ENCODE peak calls at places on chromosomes 11 and 22, in seven cellular contexts. One of them, this sample, is unnamed.

GRCh38 chr22:31118046-31118820 is 4.5 kb upstream of the INPP5J start:
- DNase-seq in body of pancreas: no peak
- DNase-seq in stomach: no peak
- DNase-seq in cardiac muscle cell: no peak
- DNase-seq in heart right ventricle: no peak
- DNase-seq in lower lobe of right lung: no peak
- DNase-seq in esophagus squamous epithelium: no peak
- DNase-seq in this sample: no peak

GRCh38 chr11:134664863-134665535 is 253.0 kb upstream of the B3GAT1 start:
- DNase-seq in stomach: peak; percentile 20
- DNase-seq in cardiac muscle cell: no peak
- DNase-seq in lower lobe of right lung: no peak
- DNase-seq in esophagus squamous epithelium: no peak
- DNase-seq in body of pancreas: no peak
- DNase-seq in heart right ventricle: peak; percentile 3
- DNase-seq in this sample: no peak

GRCh38 chr22:43945632-43946390 is 9.4 kb upstream of the SAMM50 start:
- DNase-seq in esophagus squamous epithelium: no peak
- DNase-seq in body of pancreas: peak; percentile 51
- DNase-seq in heart right ventricle: peak; percentile 37
- DNase-seq in lower lobe of right lung: peak; percentile 74
- DNase-seq in stomach: peak; percentile 67
- DNase-seq in cardiac muscle cell: peak; percentile 77
- DNase-seq in this sample: peak; percentile 53

GRCh38 chr11:45927332-45927683 is 4.9 kb downstream of the LARGE2 start:
- DNase-seq in esophagus squamous epithelium: no peak
- DNase-seq in stomach: no peak
- DNase-seq in cardiac muscle cell: no peak
- DNase-seq in lower lobe of right lung: no peak
- DNase-seq in body of pancreas: peak; percentile 9
- DNase-seq in heart right ventricle: no peak
- DNase-seq in this sample: no peak

GRCh38 chr11:79439893-79440450 is 858 bp downstream of the TENM4 start:
- DNase-seq in cardiac muscle cell: peak; percentile 58
- DNase-seq in heart right ventricle: peak; percentile 10
- DNase-seq in body of pancreas: no peak
- DNase-seq in stomach: no peak
- DNase-seq in esophagus squamous epithelium: no peak
- DNase-seq in lower lobe of right lung: peak; percentile 44
- DNase-seq in this sample: no peak

GRCh38 chr11:86277741-86278140 is 24.3 kb upstream of the HIKESHI start:
- DNase-seq in lower lobe of right lung: no peak
- DNase-seq in heart right ventricle: no peak
- DNase-seq in cardiac muscle cell: no peak
- DNase-seq in stomach: no peak
- DNase-seq in body of pancreas: no peak
- DNase-seq in esophagus squamous epithelium: no peak
- DNase-seq in this sample: no peak

GRCh38 chr11:69463181-69463891 is 18.1 kb upstream of the LINC01488 start:
- DNase-seq in body of pancreas: no peak
- DNase-seq in stomach: no peak
- DNase-seq in esophagus squamous epithelium: no peak
- DNase-seq in lower lobe of right lung: peak; percentile 47
- DNase-seq in heart right ventricle: peak; percentile 67
- DNase-seq in cardiac muscle cell: no peak
- DNase-seq in this sample: peak; percentile 70

GRCh38 chr11:3907590-3907989 is 52.1 kb downstream of the STIM1 start:
- DNase-seq in heart right ventricle: no peak
- DNase-seq in esophagus squamous epithelium: no peak
- DNase-seq in cardiac muscle cell: no peak
- DNase-seq in lower lobe of right lung: no peak
- DNase-seq in stomach: no peak
- DNase-seq in body of pancreas: no peak
- DNase-seq in this sample: no peak

GRCh38 chr11:78654866-78655265 is 80.2 kb upstream of the NARS2 start:
- DNase-seq in heart right ventricle: no peak
- DNase-seq in body of pancreas: no peak
- DNase-seq in lower lobe of right lung: no peak
- DNase-seq in esophagus squamous epithelium: no peak
- DNase-seq in cardiac muscle cell: no peak
- DNase-seq in stomach: no peak
- DNase-seq in this sample: no peak

GRCh38 chr11:132772712-132773545 is 759.4 kb downstream of the OPCML start:
- DNase-seq in cardiac muscle cell: no peak
- DNase-seq in stomach: no peak
- DNase-seq in body of pancreas: no peak
- DNase-seq in esophagus squamous epithelium: no peak
- DNase-seq in lower lobe of right lung: no peak
- DNase-seq in heart right ventricle: no peak
- DNase-seq in this sample: no peak

GRCh38 chr11:40140560-40140959 is 1318.9 kb downstream of the LRRC4C start:
- DNase-seq in esophagus squamous epithelium: no peak
- DNase-seq in lower lobe of right lung: no peak
- DNase-seq in heart right ventricle: no peak
- DNase-seq in cardiac muscle cell: no peak
- DNase-seq in body of pancreas: no peak
- DNase-seq in stomach: no peak
- DNase-seq in this sample: no peak

GRCh38 chr22:23180301-23180892 is at the start of gene BCR:
- DNase-seq in cardiac muscle cell: peak; percentile 86
- DNase-seq in body of pancreas: peak; percentile 77
- DNase-seq in esophagus squamous epithelium: no peak
- DNase-seq in lower lobe of right lung: peak; percentile 85
- DNase-seq in stomach: peak; percentile 83
- DNase-seq in heart right ventricle: peak; percentile 69
- DNase-seq in this sample: peak; percentile 80

GRCh38 chr11:47359162-47359561 is 6.7 kb upstream of the MYBPC3 start:
- DNase-seq in lower lobe of right lung: peak; percentile 16
- DNase-seq in heart right ventricle: no peak
- DNase-seq in body of pancreas: no peak
- DNase-seq in esophagus squamous epithelium: no peak
- DNase-seq in stomach: no peak
- DNase-seq in cardiac muscle cell: no peak
- DNase-seq in this sample: peak; percentile 31

GRCh38 chr22:28574159-28574788 is 105.4 kb downstream of the TTC28 start:
- DNase-seq in heart right ventricle: no peak
- DNase-seq in stomach: no peak
- DNase-seq in esophagus squamous epithelium: no peak
- DNase-seq in cardiac muscle cell: no peak
- DNase-seq in body of pancreas: no peak
- DNase-seq in lower lobe of right lung: no peak
- DNase-seq in this sample: no peak

GRCh38 chr22:19892925-19893324 is 38.3 kb upstream of the GNB1L start:
- DNase-seq in esophagus squamous epithelium: no peak
- DNase-seq in lower lobe of right lung: no peak
- DNase-seq in cardiac muscle cell: no peak
- DNase-seq in stomach: no peak
- DNase-seq in body of pancreas: no peak
- DNase-seq in heart right ventricle: no peak
- DNase-seq in this sample: no peak
- H3K4me3 ChIP-seq in esophagus squamous epithelium: no peak overlapping the region
- H3K4me3 ChIP-seq in lower lobe of right lung: no peak overlapping the region
- H3K4me3 ChIP-seq in cardiac muscle cell: no peak overlapping the region
- H3K4me3 ChIP-seq in stomach: no peak overlapping the region
- H3K4me3 ChIP-seq in body of pancreas: no peak overlapping the region
- H3K4me3 ChIP-seq in heart right ventricle: no peak overlapping the region
- H3K4me3 ChIP-seq in this sample: no peak overlapping the region

DNA sequence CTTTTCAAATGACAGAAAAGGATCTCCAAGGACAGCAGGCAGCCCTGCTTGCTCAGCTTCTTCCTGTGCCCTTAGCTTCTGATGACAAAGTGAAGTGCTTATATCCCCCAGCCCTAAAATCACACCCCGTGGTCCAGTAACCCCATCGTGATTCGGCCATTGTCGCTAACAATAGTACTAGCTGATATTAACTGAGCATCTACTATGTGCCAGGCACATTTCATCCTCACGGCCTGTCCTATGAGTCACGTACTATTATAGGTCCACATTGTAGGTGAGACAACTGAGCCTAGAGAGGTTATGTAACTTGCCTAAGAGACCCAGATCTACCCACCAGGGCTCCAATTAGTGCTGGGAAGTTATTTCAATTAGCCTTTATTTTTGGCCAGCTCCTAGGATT is 6.1 kb downstream of the SCN4B start:
- DNase-seq in stomach: no peak
- DNase-seq in body of pancreas: no peak
- DNase-seq in cardiac muscle cell: no peak
- DNase-seq in lower lobe of right lung: no peak
- DNase-seq in heart right ventricle: no peak
- DNase-seq in esophagus squamous epithelium: no peak
- DNase-seq in this sample: no peak
- H3K4me1 ChIP-seq in stomach: peaks cover 19% of the 10 kb centered on the region
- H3K4me1 ChIP-seq in body of pancreas: peaks cover 6% of the 10 kb centered on the region
- H3K4me1 ChIP-seq in cardiac muscle cell: no peaks in the 10 kb centered on the region
- H3K4me1 ChIP-seq in lower lobe of right lung: peaks cover under 1% of the 10 kb centered on the region
- H3K4me1 ChIP-seq in heart right ventricle: peaks cover 3% of the 10 kb centered on the region
- H3K4me1 ChIP-seq in esophagus squamous epithelium: peaks cover under 1% of the 10 kb centered on the region
- H3K4me1 ChIP-seq in this sample: peaks cover 2% of the 10 kb centered on the region

GRCh38 chr11:25733777-25734176 is 598.2 kb upstream of the ANO3 start:
- DNase-seq in stomach: no peak
- DNase-seq in esophagus squamous epithelium: no peak
- DNase-seq in heart right ventricle: no peak
- DNase-seq in lower lobe of right lung: no peak
- DNase-seq in cardiac muscle cell: no peak
- DNase-seq in body of pancreas: no peak
- DNase-seq in this sample: no peak
- H3K27ac ChIP-seq in stomach: no peak overlapping the region
- H3K27ac ChIP-seq in esophagus squamous epithelium: no peak overlapping the region
- H3K27ac ChIP-seq in heart right ventricle: no peak overlapping the region
- H3K27ac ChIP-seq in lower lobe of right lung: no peak overlapping the region
- H3K27ac ChIP-seq in cardiac muscle cell: no peak overlapping the region
- H3K27ac ChIP-seq in body of pancreas: no peak overlapping the region
- H3K27ac ChIP-seq in this sample: no peak overlapping the region

GRCh38 chr11:111820059-111820375 is 51.4 kb downstream of the ALG9 start:
- DNase-seq in body of pancreas: no peak
- DNase-seq in lower lobe of right lung: no peak
- DNase-seq in esophagus squamous epithelium: no peak
- DNase-seq in stomach: no peak
- DNase-seq in cardiac muscle cell: no peak
- DNase-seq in heart right ventricle: no peak
- DNase-seq in this sample: no peak
- H3K4me3 ChIP-seq in body of pancreas: no peak overlapping the region
- H3K4me3 ChIP-seq in lower lobe of right lung: no peak overlapping the region
- H3K4me3 ChIP-seq in esophagus squamous epithelium: no peak overlapping the region
- H3K4me3 ChIP-seq in stomach: no peak overlapping the region
- H3K4me3 ChIP-seq in cardiac muscle cell: no peak overlapping the region
- H3K4me3 ChIP-seq in heart right ventricle: no peak overlapping the region
- H3K4me3 ChIP-seq in this sample: no peak overlapping the region

GRCh38 chr11:44315947-44316387 is 6.0 kb upstream of the ALX4 start:
- DNase-seq in lower lobe of right lung: no peak
- DNase-seq in heart right ventricle: no peak
- DNase-seq in stomach: no peak
- DNase-seq in esophagus squamous epithelium: no peak
- DNase-seq in body of pancreas: no peak
- DNase-seq in cardiac muscle cell: peak; percentile 58
- DNase-seq in this sample: peak; percentile 55
- H3K4me1 ChIP-seq in lower lobe of right lung: peaks cover 16% of the 10 kb centered on the region
- H3K4me1 ChIP-seq in heart right ventricle: peaks cover 11% of the 10 kb centered on the region
- H3K4me1 ChIP-seq in stomach: peaks cover 34% of the 10 kb centered on the region
- H3K4me1 ChIP-seq in esophagus squamous epithelium: peaks cover 12% of the 10 kb centered on the region
- H3K4me1 ChIP-seq in body of pancreas: peaks cover 18% of the 10 kb centered on the region
- H3K4me1 ChIP-seq in cardiac muscle cell: peaks cover under 1% of the 10 kb centered on the region
- H3K4me1 ChIP-seq in this sample: peaks cover 3% of the 10 kb centered on the region

DNA sequence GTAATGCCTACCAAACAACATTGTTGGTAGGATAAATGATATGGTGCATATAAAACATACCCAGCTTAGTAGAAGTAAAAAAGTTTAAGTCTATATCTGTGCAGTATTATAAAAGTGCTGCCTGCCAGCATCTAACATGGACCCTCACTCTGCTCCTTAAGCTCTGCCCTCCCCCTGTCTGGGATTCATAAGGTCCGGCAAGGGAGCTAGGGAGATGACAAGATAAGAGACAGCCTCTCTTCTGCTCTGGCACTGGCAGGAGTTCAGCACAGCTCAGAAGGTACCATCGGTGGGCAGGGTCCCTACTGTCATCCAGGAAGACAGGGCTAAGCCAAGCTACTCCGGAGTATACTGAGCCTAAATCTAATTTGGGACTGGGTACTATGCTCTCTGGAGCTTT is 42.8 kb downstream of the TRIM66 start:
- DNase-seq in heart right ventricle: no peak
- DNase-seq in lower lobe of right lung: no peak
- DNase-seq in esophagus squamous epithelium: no peak
- DNase-seq in cardiac muscle cell: no peak
- DNase-seq in stomach: no peak
- DNase-seq in body of pancreas: no peak
- DNase-seq in this sample: no peak
- H3K27ac ChIP-seq in heart right ventricle: no peak overlapping the region
- H3K27ac ChIP-seq in lower lobe of right lung: no peak overlapping the region
- H3K27ac ChIP-seq in esophagus squamous epithelium: no peak overlapping the region
- H3K27ac ChIP-seq in cardiac muscle cell: no peak overlapping the region
- H3K27ac ChIP-seq in stomach: no peak overlapping the region
- H3K27ac ChIP-seq in body of pancreas: no peak overlapping the region
- H3K27ac ChIP-seq in this sample: no peak overlapping the region

This sample was measured in right cardiac atrium.